ENCODE peak calls at places on chromosomes 16 and 17, in four cellular contexts. L, G, Q and U are unnamed samples.

GRCh38 chr17:5127910-5128309 is 12.1 kb downstream of the USP6 start:
- DNase-seq in L (no peak), Q (no peak), G (no peak), U (no peak)

GRCh38 chr16:57994778-57995177 is 5.7 kb downstream of the ZNF319 start:
- DNase-seq in Q (peak; percentile 74), G (no peak), L (peak; percentile 59), U (peak; percentile 25)

GRCh38 chr16:88759245-88759975 is 25.6 kb downstream of the PIEZO1 start:
- DNase-seq in L (peak; percentile 78), Q (peak; percentile 70), G (no peak), U (peak; percentile 49)

GRCh38 chr16:84611041-84611440 is 6.8 kb downstream of the COTL1 start:
- DNase-seq in Q (no peak), G (no peak), L (no peak), U (peak; percentile 61)

GRCh38 chr17:2982854-2983636 is 80.4 kb downstream of the OR1D5 start:
- DNase-seq in Q (no peak), L (peak; percentile 20), G (no peak), U (peak; percentile 89)

GRCh38 chr17:57255182-57255775 is 1.0 kb upstream of the MSI2 start:
- DNase-seq in Q (no peak), L (no peak), G (no peak), U (no peak)

GRCh38 chr17:17931159-17931558 is 41.0 kb downstream of the TOM1L2 start:
- DNase-seq in G (no peak), L (no peak), Q (no peak), U (no peak)

GRCh38 chr16:67311607-67312449 is 14.7 kb downstream of the KCTD19 start:
- DNase-seq in L (no peak), G (no peak), Q (no peak), U (peak; percentile 100)

GRCh38 chr17:19238167-19238505 is 970 bp downstream of the EPN2 start:
- DNase-seq in Q (peak; percentile 60), L (peak; percentile 58), G (no peak), U (no peak)

GRCh38 chr16:10851512-10851911 is 25.5 kb upstream of the CIITA start:
- DNase-seq in L (no peak), G (no peak), Q (peak; percentile 69), U (no peak)

GRCh38 chr16:27228621-27229501 is 25.5 kb downstream of the KDM8 start:
- DNase-seq in L (no peak), Q (no peak), G (no peak), U (no peak)

GRCh38 chr16:76059186-76059585 is 218.0 kb upstream of the CNTNAP4 start:
- DNase-seq in G (no peak), L (no peak), Q (no peak), U (no peak)

GRCh38 chr17:74639704-74640142 is 16.2 kb upstream of the CD300E start:
- DNase-seq in G (no peak), L (no peak), Q (no peak), U (no peak)

GRCh38 chr16:84378567-84378966 is 10.2 kb downstream of the ATP2C2 start:
- DNase-seq in Q (no peak), L (no peak), G (no peak), U (no peak)

GRCh38 chr17:14196337-14196997 is 40.2 kb downstream of the CDRT15 start:
- DNase-seq in L (no peak), Q (no peak), G (no peak), U (no peak)

GRCh38 chr16:56161658-56162057 is 29.6 kb upstream of the GNAO1 start:
- DNase-seq in Q (no peak), L (no peak), G (no peak), U (no peak)

GRCh38 chr17:12599185-12599920 is 66.3 kb upstream of the MYOCD start:
- DNase-seq in L (no peak), G (no peak), Q (no peak), U (peak; percentile 86)

GRCh38 chr17:4897785-4898184 is 1.6 kb upstream of the C17orf107 start:
- DNase-seq in L (no peak), Q (no peak), G (no peak), U (no peak)

GRCh38 chr16:75929056-75929455 is 202.8 kb upstream of the CPHXL start:
- DNase-seq in L (no peak), Q (no peak), G (no peak), U (peak; percentile 28)

GRCh38 chr16:75053791-75054555 is 55.1 kb downstream of the ZNRF1 start:
- DNase-seq in G (no peak), L (no peak), Q (no peak), U (no peak)

GRCh38 chr17:7294614-7295153 is at the start of gene YBX2:
- DNase-seq in Q (peak; percentile 92), G (no peak), L (peak; percentile 100), U (peak; percentile 7)

GRCh38 chr17:81132770-81133723 is 32.3 kb upstream of the PVALEF start:
- DNase-seq in Q (no peak), L (no peak), G (no peak), U (no peak)

GRCh38 chr17:74815671-74816370 is 39.7 kb upstream of the NAT9 start:
- DNase-seq in L (peak; percentile 72), Q (peak; percentile 78), G (no peak), U (no peak)

GRCh38 chr17:76550712-76551615 is 11.1 kb downstream of the PRCD start:
- DNase-seq in G (no peak), Q (peak; percentile 51), L (peak; percentile 49), U (peak; percentile 54)

GRCh38 chr17:1720856-1721386 is 3.6 kb upstream of the WDR81 start:
- DNase-seq in L (peak; percentile 83), Q (peak; percentile 70), G (no peak), U (peak; percentile 56)

GRCh38 chr16:89843409-89844350 is 15.4 kb downstream of the SPIRE2 start:
- DNase-seq in L (no peak), G (no peak), Q (no peak), U (no peak)

GRCh38 chr16:58658796-58659211 is 25.8 kb downstream of the SLC38A7 start:
- DNase-seq in L (no peak), Q (no peak), G (no peak), U (peak; percentile 57)

GRCh38 chr17:8041249-8041928 is 2.5 kb downstream of the ALOX15B start:
- DNase-seq in Q (peak; percentile 65), L (no peak), G (no peak), U (peak; percentile 73)

GRCh38 chr17:16283705-16284104 is 66.7 kb downstream of the PIGL start:
- DNase-seq in L (no peak), Q (no peak), G (no peak), U (peak; percentile 88)

GRCh38 chr17:14123579-14124278 is 54.4 kb downstream of the COX10 start:
- DNase-seq in Q (no peak), L (no peak), G (no peak), U (no peak)

GRCh38 chr16:15574614-15574948 is 68.4 kb downstream of the MARF1 start:
- DNase-seq in Q (no peak), L (no peak), G (no peak), U (no peak)

GRCh38 chr16:72620853-72621252 is 427.1 kb downstream of the ZFHX3 start:
- DNase-seq in G (no peak), L (no peak), Q (no peak), U (no peak)
- H4K5ac ChIP-seq in G (no peak overlapping the region), L (no peak overlapping the region), Q (no peak overlapping the region), U (no peak overlapping the region)

GRCh38 chr17:49216482-49216881 is 6.0 kb downstream of the ABI3 start:
- DNase-seq in G (no peak), Q (no peak), L (no peak), U (no peak)
- H4K5ac ChIP-seq in G (no peak overlapping the region), Q (no peak overlapping the region), L (no peak overlapping the region), U (no peak overlapping the region)

DNA sequence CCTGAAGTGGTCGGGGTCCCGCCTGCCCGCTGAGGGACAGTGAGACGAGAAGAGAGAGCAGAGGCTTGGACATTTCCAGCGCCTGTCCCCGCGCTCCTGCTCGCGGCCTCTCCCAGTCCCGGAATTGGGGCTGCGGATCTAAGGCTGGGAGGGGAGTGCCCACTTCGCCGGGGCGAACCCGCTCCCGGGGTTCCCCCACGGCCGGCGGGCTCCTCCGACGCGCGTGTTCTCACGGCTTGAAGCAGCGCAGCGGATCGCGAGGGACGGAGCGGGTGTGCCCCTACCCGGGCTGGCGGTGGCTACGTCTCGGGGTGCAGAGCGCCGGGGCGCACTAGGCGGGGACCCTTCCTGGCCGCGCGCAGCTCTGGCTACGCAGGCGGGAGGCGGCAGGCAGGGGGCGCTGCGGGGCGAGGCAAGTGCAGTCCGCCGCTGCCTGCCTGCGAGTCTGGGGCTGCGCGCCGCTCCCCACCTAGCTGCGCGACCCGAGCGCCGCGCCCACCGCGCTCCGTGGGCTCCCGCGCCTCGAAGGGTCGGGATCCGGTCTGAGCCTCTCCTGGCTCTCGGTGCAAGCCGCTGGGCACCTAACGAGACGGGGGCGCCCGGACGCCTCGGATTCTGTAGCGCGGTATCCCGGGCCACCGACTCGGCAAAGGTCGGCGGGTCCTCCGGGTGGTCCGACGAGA is 1.2 kb downstream of the NGFR start:
- DNase-seq in Q (peak; percentile 65), G (no peak), L (peak; percentile 86), U (peak; percentile 28)
- H4K5ac ChIP-seq in Q (no peak overlapping the region), G (peak overlapping the region; percentile 25), L (no peak overlapping the region), U (no peak overlapping the region)

DNA sequence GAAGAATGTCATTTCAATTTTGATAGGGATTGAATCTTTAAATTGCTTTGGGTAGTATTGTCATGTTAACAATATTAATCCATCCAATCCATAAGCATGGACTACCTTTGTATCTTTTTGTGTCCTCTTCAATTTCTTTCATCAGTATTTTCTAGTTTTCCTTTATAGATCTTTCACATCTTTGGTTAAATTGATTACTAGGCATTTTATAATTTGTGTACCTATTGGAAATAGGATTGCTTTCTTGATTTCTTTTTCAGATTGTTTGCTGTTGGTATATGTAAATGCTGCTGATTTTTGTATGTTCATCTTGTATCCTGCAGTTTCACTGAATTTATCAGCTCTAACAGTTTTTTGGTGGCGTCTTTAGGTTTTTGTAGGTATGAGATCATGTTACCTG is 24.1 kb upstream of the BCAS3 start:
- DNase-seq in L (no peak), G (no peak), Q (no peak), U (no peak)
- H4K5ac ChIP-seq in L (no peak overlapping the region), G (no peak overlapping the region), Q (no peak overlapping the region), U (no peak overlapping the region)

GRCh38 chr17:72860778-72861177 is 231.7 kb downstream of the SLC39A11 start:
- DNase-seq in Q (no peak), G (no peak), L (no peak), U (no peak)
- H4K5ac ChIP-seq in Q (no peak overlapping the region), G (no peak overlapping the region), L (no peak overlapping the region), U (no peak overlapping the region)

DNA sequence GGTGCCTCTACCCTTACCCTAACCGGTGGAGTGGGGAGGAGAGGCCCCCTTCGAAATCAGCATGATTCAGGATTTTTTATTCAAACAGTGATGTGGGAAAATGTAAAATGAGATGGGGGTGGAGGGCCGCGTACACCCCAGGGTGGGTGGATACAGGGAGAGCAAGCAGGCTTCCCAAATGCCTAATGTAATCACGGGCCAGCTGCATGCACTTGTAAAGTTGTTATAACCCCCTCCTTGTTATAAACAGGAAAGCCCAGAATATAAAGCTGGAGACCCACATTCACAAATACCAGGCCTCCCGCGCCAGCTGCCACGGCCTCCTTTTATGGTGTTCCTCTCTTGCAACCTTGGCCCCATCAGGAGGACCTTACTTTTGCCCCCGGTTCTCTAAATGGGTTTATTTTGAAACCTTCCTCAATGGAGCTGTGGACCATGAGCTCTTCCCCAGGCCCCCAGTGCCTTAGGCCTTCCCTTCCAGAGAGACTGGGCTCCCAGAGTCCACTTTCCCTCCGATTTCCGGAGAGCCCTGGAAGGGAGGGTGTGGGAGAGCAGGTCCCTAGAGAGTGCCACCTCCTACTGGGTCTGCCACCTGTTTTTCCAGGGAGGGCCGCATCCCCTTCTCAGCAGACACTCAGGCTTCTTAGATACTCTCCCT is 906 bp upstream of the FOXL1 start:
- DNase-seq in G (no peak), Q (peak; percentile 29), L (peak; percentile 45), U (peak; percentile 96)
- H4K5ac ChIP-seq in G (no peak overlapping the region), Q (no peak overlapping the region), L (no peak overlapping the region), U (peak overlapping the region; percentile 59)

GRCh38 chr17:83124871-83125514 is 45.6 kb downstream of the METRNL start:
- DNase-seq in G (no peak), L (peak; percentile 29), Q (no peak), U (no peak)
- H4K5ac ChIP-seq in G (no peak overlapping the region), L (no peak overlapping the region), Q (no peak overlapping the region), U (no peak overlapping the region)